ENCODE peak calls at places on chromosome 17, in six cellular contexts. One of them, this sample, is unnamed.

GRCh38 chr17:27573971-27574525 is 56.9 kb upstream of the LGALS9 start:
- ATAC-seq in left cardiac atrium: no peak
- ATAC-seq in heart left ventricle: no peak
- ATAC-seq in stimulated activated naive CD8-positive, alpha-beta T cell treated with anti-CD3 and anti-CD28 coated beads, Interleukin-15, amount 100 ng/mL, for 72 hours: no peak
- ATAC-seq in right lobe of liver: no peak
- ATAC-seq in Panc1: no peak
- ATAC-seq in this sample: no peak

GRCh38 chr17:30113213-30113612 is 3.4 kb upstream of the NSRP1 start:
- ATAC-seq in stimulated activated naive CD8-positive, alpha-beta T cell treated with anti-CD3 and anti-CD28 coated beads, Interleukin-15, amount 100 ng/mL, for 72 hours: peak; percentile 77
- ATAC-seq in left cardiac atrium: no peak
- ATAC-seq in heart left ventricle: no peak
- ATAC-seq in right lobe of liver: peak; percentile 25
- ATAC-seq in Panc1: peak; percentile 62
- ATAC-seq in this sample: peak; percentile 49

GRCh38 chr17:79446347-79446746 is 164.5 kb downstream of the RBFOX3 start:
- ATAC-seq in Panc1: no peak
- ATAC-seq in stimulated activated naive CD8-positive, alpha-beta T cell treated with anti-CD3 and anti-CD28 coated beads, Interleukin-15, amount 100 ng/mL, for 72 hours: no peak
- ATAC-seq in left cardiac atrium: no peak
- ATAC-seq in heart left ventricle: no peak
- ATAC-seq in right lobe of liver: no peak
- ATAC-seq in this sample: no peak

GRCh38 chr17:60149691-60150582 is at the start of gene CA4:
- ATAC-seq in left cardiac atrium: peak; percentile 37
- ATAC-seq in heart left ventricle: peak; percentile 10
- ATAC-seq in right lobe of liver: peak; percentile 16
- ATAC-seq in stimulated activated naive CD8-positive, alpha-beta T cell treated with anti-CD3 and anti-CD28 coated beads, Interleukin-15, amount 100 ng/mL, for 72 hours: peak; percentile 18
- ATAC-seq in Panc1: no peak
- ATAC-seq in this sample: no peak

GRCh38 chr17:78899361-78900260 is 3.4 kb downstream of the CEP295NL start:
- ATAC-seq in left cardiac atrium: peak; percentile 68
- ATAC-seq in heart left ventricle: peak; percentile 52
- ATAC-seq in stimulated activated naive CD8-positive, alpha-beta T cell treated with anti-CD3 and anti-CD28 coated beads, Interleukin-15, amount 100 ng/mL, for 72 hours: no peak
- ATAC-seq in Panc1: no peak
- ATAC-seq in right lobe of liver: no peak
- ATAC-seq in this sample: no peak

GRCh38 chr17:50620848-50621247 is 13.8 kb upstream of the ABCC3 start:
- ATAC-seq in stimulated activated naive CD8-positive, alpha-beta T cell treated with anti-CD3 and anti-CD28 coated beads, Interleukin-15, amount 100 ng/mL, for 72 hours: no peak
- ATAC-seq in left cardiac atrium: no peak
- ATAC-seq in right lobe of liver: no peak
- ATAC-seq in Panc1: no peak
- ATAC-seq in heart left ventricle: no peak
- ATAC-seq in this sample: no peak

GRCh38 chr17:3511841-3512511 is 36.2 kb downstream of the ASPA start:
- ATAC-seq in Panc1: no peak
- ATAC-seq in right lobe of liver: no peak
- ATAC-seq in stimulated activated naive CD8-positive, alpha-beta T cell treated with anti-CD3 and anti-CD28 coated beads, Interleukin-15, amount 100 ng/mL, for 72 hours: no peak
- ATAC-seq in heart left ventricle: peak; percentile 59
- ATAC-seq in left cardiac atrium: peak; percentile 55
- ATAC-seq in this sample: no peak

GRCh38 chr17:9549215-9549614 is 26.4 kb downstream of the STX8 start:
- ATAC-seq in Panc1: no peak
- ATAC-seq in stimulated activated naive CD8-positive, alpha-beta T cell treated with anti-CD3 and anti-CD28 coated beads, Interleukin-15, amount 100 ng/mL, for 72 hours: no peak
- ATAC-seq in heart left ventricle: no peak
- ATAC-seq in right lobe of liver: no peak
- ATAC-seq in left cardiac atrium: no peak
- ATAC-seq in this sample: peak; percentile 98

GRCh38 chr17:48106802-48107136 is 797 bp upstream of the SNX11 start:
- ATAC-seq in left cardiac atrium: no peak
- ATAC-seq in stimulated activated naive CD8-positive, alpha-beta T cell treated with anti-CD3 and anti-CD28 coated beads, Interleukin-15, amount 100 ng/mL, for 72 hours: no peak
- ATAC-seq in Panc1: peak; percentile 8
- ATAC-seq in right lobe of liver: no peak
- ATAC-seq in heart left ventricle: no peak
- ATAC-seq in this sample: no peak